ENCODE peak calls at places on chromosomes 16 and 17, in five cellular contexts. W, X, E, N and G are unnamed samples.

GRCh38 chr16:88941933-88942909 is 34.8 kb downstream of the CBFA2T3 start:
- DNase-seq in W (peak; percentile 95), X (peak; percentile 64), E (no peak), N (no peak), G (peak; percentile 8)

GRCh38 chr16:69405326-69405725 is 19.1 kb upstream of the CYB5B start:
- DNase-seq in W (no peak), X (no peak), E (no peak), N (no peak), G (no peak)

GRCh38 chr16:49608801-49609200 is 235.2 kb downstream of the C16orf78 start:
- DNase-seq in W (peak; percentile 48), X (peak; percentile 66), E (no peak), N (no peak), G (no peak)

GRCh38 chr17:76544916-76545365 is 5.1 kb downstream of the PRCD start:
- DNase-seq in W (no peak), X (no peak), E (peak; percentile 26), N (no peak), G (peak; percentile 51)

GRCh38 chr17:65182233-65182632 is 45.1 kb downstream of the RGS9 start:
- DNase-seq in W (no peak), X (no peak), E (no peak), N (no peak), G (no peak)

GRCh38 chr17:64343833-64344637 is 46.6 kb downstream of the PECAM1 start:
- DNase-seq in W (no peak), X (peak; percentile 45), E (no peak), N (no peak), G (no peak)

GRCh38 chr16:75529959-75530358 is 5.9 kb downstream of the CHST5 start:
- DNase-seq in W (no peak), X (no peak), E (no peak), N (no peak), G (no peak)

GRCh38 chr16:57128787-57129389 is 36.5 kb downstream of the CPNE2 start:
- DNase-seq in W (no peak), X (no peak), E (no peak), N (no peak), G (no peak)

GRCh38 chr16:13390093-13390985 is 488.9 kb downstream of the SHISA9 start:
- DNase-seq in W (no peak), X (no peak), E (no peak), N (no peak), G (no peak)

GRCh38 chr17:17109231-17109630 is 67.0 kb downstream of the MPRIP start:
- DNase-seq in W (no peak), X (no peak), E (no peak), N (no peak), G (no peak)

GRCh38 chr16:11032922-11033291 is 88.5 kb downstream of the CLEC16A start:
- DNase-seq in W (no peak), X (peak; percentile 53), E (no peak), N (no peak), G (no peak)

GRCh38 chr16:10107081-10107480 is 75.1 kb downstream of the GRIN2A start:
- DNase-seq in W (no peak), X (no peak), E (no peak), N (no peak), G (no peak)

GRCh38 chr16:67372664-67373063 is 20.6 kb downstream of the TPPP3 start:
- DNase-seq in W (peak; percentile 57), X (peak; percentile 51), E (no peak), N (no peak), G (no peak)

GRCh38 chr17:55120651-55121050 is 144.1 kb upstream of the HLF start:
- DNase-seq in W (no peak), X (no peak), E (no peak), N (no peak), G (no peak)

GRCh38 chr17:61770752-61771533 is 92.4 kb downstream of the BRIP1 start:
- DNase-seq in W (no peak), X (no peak), E (no peak), N (no peak), G (no peak)

GRCh38 chr16:27771201-27771910 is 221.4 kb downstream of the KATNIP start:
- DNase-seq in W (no peak), X (no peak), E (no peak), N (no peak), G (no peak)

GRCh38 chr17:76879691-76880090 is 11.5 kb downstream of the MGAT5B start:
- DNase-seq in W (no peak), X (no peak), E (no peak), N (no peak), G (no peak)

GRCh38 chr17:59840908-59841666 is 51.7 kb downstream of the TUBD1 start:
- DNase-seq in W (no peak), X (no peak), E (no peak), N (no peak), G (no peak)

GRCh38 chr16:75029854-75030253 is 31.0 kb downstream of the ZNRF1 start:
- DNase-seq in W (no peak), X (peak; percentile 22), E (no peak), N (no peak), G (no peak)